ENCODE peak calls at places on chromosomes 1 and 21, in ten cellular contexts. One of them, this sample, is unnamed.

GRCh38 chr1:110341146-110341871 is 2.1 kb downstream of the RBM15 start:
- DNase-seq in K562: peak; percentile 55
- DNase-seq in H1: no peak
- DNase-seq in SK-N-SH: no peak
- DNase-seq in GM23338: no peak
- DNase-seq in suprapubic skin: no peak
- DNase-seq in prostate gland: no peak
- DNase-seq in HL-60: peak; percentile 23
- DNase-seq in stomach: no peak
- DNase-seq in esophagus muscularis mucosa: no peak
- DNase-seq in this sample: peak; percentile 76

GRCh38 chr1:244448279-244449036 is 3.3 kb downstream of the ADSS2 start:
- DNase-seq in H1: no peak
- DNase-seq in GM23338: no peak
- DNase-seq in K562: no peak
- DNase-seq in SK-N-SH: no peak
- DNase-seq in prostate gland: no peak
- DNase-seq in esophagus muscularis mucosa: no peak
- DNase-seq in stomach: no peak
- DNase-seq in HL-60: no peak
- DNase-seq in suprapubic skin: no peak
- DNase-seq in this sample: no peak

GRCh38 chr1:116763787-116764465 is 9.7 kb downstream of the CD2 start:
- DNase-seq in prostate gland: no peak
- DNase-seq in esophagus muscularis mucosa: no peak
- DNase-seq in K562: peak; percentile 75
- DNase-seq in stomach: peak; percentile 37
- DNase-seq in H1: peak; percentile 66
- DNase-seq in GM23338: peak; percentile 72
- DNase-seq in suprapubic skin: no peak
- DNase-seq in HL-60: no peak
- DNase-seq in SK-N-SH: peak; percentile 42
- DNase-seq in this sample: peak; percentile 55

GRCh38 chr1:165907256-165907857 is 79.9 kb downstream of the UCK2 start:
- DNase-seq in K562: no peak
- DNase-seq in prostate gland: no peak
- DNase-seq in H1: no peak
- DNase-seq in HL-60: no peak
- DNase-seq in esophagus muscularis mucosa: no peak
- DNase-seq in stomach: peak; percentile 11
- DNase-seq in GM23338: no peak
- DNase-seq in suprapubic skin: no peak
- DNase-seq in SK-N-SH: no peak
- DNase-seq in this sample: no peak

GRCh38 chr1:92784051-92784638 is 763 bp downstream of the EVI5 start:
- DNase-seq in HL-60: peak; percentile 32
- DNase-seq in suprapubic skin: no peak
- DNase-seq in stomach: peak; percentile 31
- DNase-seq in H1: no peak
- DNase-seq in K562: no peak
- DNase-seq in prostate gland: peak; percentile 20
- DNase-seq in GM23338: peak; percentile 28
- DNase-seq in SK-N-SH: no peak
- DNase-seq in esophagus muscularis mucosa: no peak
- DNase-seq in this sample: no peak

GRCh38 chr1:179121159-179121938 is 39.5 kb downstream of the TOR3A start:
- DNase-seq in esophagus muscularis mucosa: no peak
- DNase-seq in prostate gland: peak; percentile 13
- DNase-seq in suprapubic skin: no peak
- DNase-seq in SK-N-SH: peak; percentile 42
- DNase-seq in GM23338: peak; percentile 79
- DNase-seq in HL-60: peak; percentile 36
- DNase-seq in H1: peak; percentile 55
- DNase-seq in K562: no peak
- DNase-seq in stomach: no peak
- DNase-seq in this sample: no peak

GRCh38 chr1:185813401-185813979 is 79.3 kb downstream of the HMCN1 start:
- DNase-seq in K562: peak; percentile 13
- DNase-seq in prostate gland: no peak
- DNase-seq in suprapubic skin: no peak
- DNase-seq in GM23338: peak; percentile 78
- DNase-seq in SK-N-SH: peak; percentile 11
- DNase-seq in HL-60: peak; percentile 10
- DNase-seq in H1: no peak
- DNase-seq in stomach: no peak
- DNase-seq in esophagus muscularis mucosa: no peak
- DNase-seq in this sample: no peak

GRCh38 chr1:66364578-66365391 is 169.2 kb upstream of the SGIP1 start:
- DNase-seq in H1: no peak
- DNase-seq in GM23338: no peak
- DNase-seq in suprapubic skin: no peak
- DNase-seq in K562: no peak
- DNase-seq in SK-N-SH: no peak
- DNase-seq in prostate gland: no peak
- DNase-seq in esophagus muscularis mucosa: no peak
- DNase-seq in stomach: no peak
- DNase-seq in HL-60: no peak
- DNase-seq in this sample: no peak

GRCh38 chr21:39134288-39134810 is 48.9 kb downstream of the PSMG1 start:
- DNase-seq in suprapubic skin: no peak
- DNase-seq in H1: peak; percentile 11
- DNase-seq in prostate gland: no peak
- DNase-seq in GM23338: no peak
- DNase-seq in SK-N-SH: no peak
- DNase-seq in HL-60: no peak
- DNase-seq in stomach: no peak
- DNase-seq in esophagus muscularis mucosa: peak; percentile 86
- DNase-seq in K562: no peak
- DNase-seq in this sample: no peak

GRCh38 chr1:15843826-15844572 is 3.5 kb upstream of the SPEN start:
- DNase-seq in SK-N-SH: no peak
- DNase-seq in HL-60: no peak
- DNase-seq in stomach: no peak
- DNase-seq in K562: no peak
- DNase-seq in esophagus muscularis mucosa: no peak
- DNase-seq in prostate gland: no peak
- DNase-seq in H1: no peak
- DNase-seq in GM23338: no peak
- DNase-seq in suprapubic skin: no peak
- DNase-seq in this sample: no peak

GRCh38 chr1:107990606-107991005 is 25.6 kb upstream of the VAV3 start:
- DNase-seq in HL-60: no peak
- DNase-seq in SK-N-SH: no peak
- DNase-seq in GM23338: no peak
- DNase-seq in stomach: no peak
- DNase-seq in H1: no peak
- DNase-seq in suprapubic skin: no peak
- DNase-seq in K562: no peak
- DNase-seq in prostate gland: no peak
- DNase-seq in esophagus muscularis mucosa: no peak
- DNase-seq in this sample: no peak

GRCh38 chr1:198649598-198650338 is 10.9 kb downstream of the PTPRC start:
- DNase-seq in K562: no peak
- DNase-seq in stomach: no peak
- DNase-seq in HL-60: no peak
- DNase-seq in SK-N-SH: no peak
- DNase-seq in H1: no peak
- DNase-seq in suprapubic skin: no peak
- DNase-seq in prostate gland: no peak
- DNase-seq in GM23338: no peak
- DNase-seq in esophagus muscularis mucosa: no peak
- DNase-seq in this sample: no peak

GRCh38 chr1:206455681-206456344 is 14.5 kb upstream of the IKBKE start:
- DNase-seq in H1: no peak
- DNase-seq in GM23338: no peak
- DNase-seq in suprapubic skin: peak; percentile 64
- DNase-seq in stomach: no peak
- DNase-seq in prostate gland: no peak
- DNase-seq in HL-60: no peak
- DNase-seq in SK-N-SH: peak; percentile 83
- DNase-seq in K562: peak; percentile 87
- DNase-seq in esophagus muscularis mucosa: no peak
- DNase-seq in this sample: no peak

GRCh38 chr1:1318131-1318652 is 6.3 kb downstream of the INTS11 start:
- DNase-seq in K562: no peak
- DNase-seq in suprapubic skin: no peak
- DNase-seq in SK-N-SH: no peak
- DNase-seq in prostate gland: peak; percentile 86
- DNase-seq in H1: no peak
- DNase-seq in HL-60: no peak
- DNase-seq in esophagus muscularis mucosa: peak; percentile 98
- DNase-seq in stomach: peak; percentile 86
- DNase-seq in GM23338: peak; percentile 37
- DNase-seq in this sample: no peak

GRCh38 chr1:79594121-79594698 is 587.7 kb upstream of the ADGRL4 start:
- DNase-seq in suprapubic skin: no peak
- DNase-seq in HL-60: no peak
- DNase-seq in stomach: no peak
- DNase-seq in SK-N-SH: no peak
- DNase-seq in K562: no peak
- DNase-seq in GM23338: no peak
- DNase-seq in esophagus muscularis mucosa: no peak
- DNase-seq in prostate gland: no peak
- DNase-seq in H1: no peak
- DNase-seq in this sample: no peak

GRCh38 chr1:235206533-235207201 is 45.6 kb upstream of the RBM34 start:
- DNase-seq in SK-N-SH: no peak
- DNase-seq in stomach: no peak
- DNase-seq in suprapubic skin: no peak
- DNase-seq in K562: peak; percentile 17
- DNase-seq in prostate gland: no peak
- DNase-seq in GM23338: no peak
- DNase-seq in H1: no peak
- DNase-seq in esophagus muscularis mucosa: no peak
- DNase-seq in HL-60: no peak
- DNase-seq in this sample: no peak
- H3K4me3 ChIP-seq in SK-N-SH: no peak overlapping the region
- H3K4me3 ChIP-seq in stomach: no peak overlapping the region
- H3K4me3 ChIP-seq in suprapubic skin: no peak overlapping the region
- H3K4me3 ChIP-seq in K562: no peak overlapping the region
- H3K4me3 ChIP-seq in prostate gland: no peak overlapping the region
- H3K4me3 ChIP-seq in GM23338: no peak overlapping the region
- H3K4me3 ChIP-seq in H1: no peak overlapping the region
- H3K4me3 ChIP-seq in esophagus muscularis mucosa: no peak overlapping the region
- H3K4me3 ChIP-seq in HL-60: no peak overlapping the region
- H3K4me3 ChIP-seq in this sample: no peak overlapping the region

DNA sequence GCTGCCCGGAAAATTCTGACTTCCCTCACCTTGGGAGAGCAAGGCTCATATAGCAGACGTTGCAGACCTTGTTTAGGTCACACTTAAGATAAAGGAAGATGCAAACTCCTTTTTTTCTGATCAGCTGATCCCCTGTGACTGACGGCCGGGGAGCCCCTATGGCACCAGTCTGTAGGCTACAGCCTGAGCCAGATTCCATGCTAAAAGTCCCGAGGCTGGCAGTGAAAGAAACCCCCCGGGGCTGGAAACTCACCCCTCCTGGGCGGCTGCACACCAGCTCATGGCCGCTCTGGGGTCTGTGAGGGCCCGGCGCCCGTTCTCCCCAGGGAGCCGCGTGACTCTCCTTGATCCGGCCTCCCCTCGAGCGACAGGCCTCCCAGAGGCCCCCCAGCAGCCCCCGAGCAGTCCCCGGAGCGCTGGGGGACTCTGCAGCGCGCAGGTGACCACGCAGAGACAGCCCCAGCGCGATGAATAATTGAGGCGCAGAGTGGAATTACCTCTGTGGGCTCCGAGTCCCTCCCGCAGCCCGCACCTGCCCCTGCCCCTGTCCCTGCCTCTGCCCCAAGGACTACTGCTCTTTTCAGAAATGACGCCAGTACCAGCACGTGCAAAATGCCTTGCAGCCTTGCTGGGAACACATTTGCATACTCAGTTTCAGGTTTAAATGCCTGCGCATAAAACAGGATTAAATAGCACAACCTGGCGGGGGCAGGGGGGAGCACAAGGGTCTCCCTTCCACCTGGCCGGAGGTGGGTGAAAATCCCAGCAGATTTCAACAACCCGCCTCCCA is 62.6 kb upstream of the CLDN14 start:
- DNase-seq in stomach: peak; percentile 47
- DNase-seq in HL-60: no peak
- DNase-seq in esophagus muscularis mucosa: no peak
- DNase-seq in SK-N-SH: no peak
- DNase-seq in H1: peak; percentile 61
- DNase-seq in suprapubic skin: no peak
- DNase-seq in K562: no peak
- DNase-seq in GM23338: peak; percentile 85
- DNase-seq in prostate gland: peak; percentile 10
- DNase-seq in this sample: no peak
- TF ChIP-seq POLR2AphosphoS5 in stomach: no peak
- TF ChIP-seq POLR2AphosphoS5 in HL-60: no peak
- TF ChIP-seq POLR2AphosphoS5 in esophagus muscularis mucosa: no peak
- TF ChIP-seq POLR2AphosphoS5 in SK-N-SH: no peak
- TF ChIP-seq POLR2AphosphoS5 in H1: no peak
- TF ChIP-seq POLR2AphosphoS5 in suprapubic skin: no peak
- TF ChIP-seq POLR2AphosphoS5 in K562: no peak
- TF ChIP-seq POLR2AphosphoS5 in GM23338: no peak
- TF ChIP-seq POLR2AphosphoS5 in prostate gland: no peak
- TF ChIP-seq POLR2AphosphoS5 in this sample: no peak

DNA sequence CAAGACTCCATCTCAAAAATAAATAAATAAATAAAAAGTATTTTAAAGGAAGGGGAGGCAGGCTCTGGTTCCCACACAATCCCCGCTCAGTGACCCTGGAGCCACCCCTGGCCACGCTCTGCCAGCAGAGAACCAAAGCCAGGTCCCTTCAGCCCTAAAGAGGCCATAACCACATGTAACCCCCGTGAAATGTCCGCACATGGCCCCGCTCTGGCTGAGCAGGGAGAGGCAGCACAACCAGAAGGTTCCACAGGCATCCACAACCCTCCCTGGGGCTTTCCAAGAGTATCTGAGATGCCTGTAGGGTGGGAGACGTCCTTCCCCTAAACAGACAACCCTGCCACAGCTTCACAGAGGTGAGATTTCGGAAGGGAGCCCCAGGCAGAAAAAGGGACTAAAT is 1.4 kb upstream of the ARF1 start:
- DNase-seq in suprapubic skin: peak; percentile 68
- DNase-seq in stomach: no peak
- DNase-seq in HL-60: no peak
- DNase-seq in prostate gland: no peak
- DNase-seq in esophagus muscularis mucosa: no peak
- DNase-seq in GM23338: no peak
- DNase-seq in K562: no peak
- DNase-seq in H1: no peak
- DNase-seq in SK-N-SH: peak; percentile 54
- DNase-seq in this sample: peak; percentile 83
- H3K4me3 ChIP-seq in suprapubic skin: peak overlapping the region; percentile 97
- H3K4me3 ChIP-seq in stomach: peak overlapping the region; percentile 99
- H3K4me3 ChIP-seq in HL-60: peak overlapping the region; percentile 76
- H3K4me3 ChIP-seq in prostate gland: peak overlapping the region; percentile 95
- H3K4me3 ChIP-seq in esophagus muscularis mucosa: peak overlapping the region; percentile 95
- H3K4me3 ChIP-seq in GM23338: peak overlapping the region; percentile 93
- H3K4me3 ChIP-seq in K562: peak overlapping the region; percentile 96
- H3K4me3 ChIP-seq in H1: peak overlapping the region; percentile 99
- H3K4me3 ChIP-seq in SK-N-SH: peak overlapping the region; percentile 98
- H3K4me3 ChIP-seq in this sample: peak overlapping the region; percentile 90

DNA sequence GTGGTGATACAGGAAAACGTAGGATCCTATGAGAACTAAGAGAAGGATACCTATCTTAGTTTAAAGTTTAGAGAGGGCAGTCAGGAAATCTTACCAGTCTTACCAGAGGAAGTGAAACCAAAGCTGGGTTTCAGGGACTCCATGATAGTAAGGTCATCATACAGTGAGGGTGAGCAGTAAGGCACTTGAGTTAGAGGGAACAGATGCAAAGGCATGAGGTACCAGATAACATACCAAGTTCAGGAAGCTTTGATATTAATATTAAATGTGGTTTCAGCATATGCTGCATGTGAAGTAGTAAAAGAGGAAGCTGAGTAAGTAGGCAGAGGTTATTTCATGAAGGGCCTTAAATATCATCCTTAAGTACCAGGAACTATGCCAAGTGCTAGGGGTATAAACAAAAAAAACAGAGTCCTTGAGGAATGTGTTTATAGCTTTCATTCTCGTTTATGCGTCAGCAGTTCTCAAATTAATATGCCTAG is 16.9 kb downstream of the ATG4C start:
- DNase-seq in GM23338: no peak
- DNase-seq in HL-60: peak; percentile 18
- DNase-seq in H1: no peak
- DNase-seq in prostate gland: no peak
- DNase-seq in K562: no peak
- DNase-seq in esophagus muscularis mucosa: no peak
- DNase-seq in suprapubic skin: no peak
- DNase-seq in stomach: no peak
- DNase-seq in SK-N-SH: no peak
- DNase-seq in this sample: no peak
- TF ChIP-seq POLR2AphosphoS5 in GM23338: no peak
- TF ChIP-seq POLR2AphosphoS5 in HL-60: no peak
- TF ChIP-seq POLR2AphosphoS5 in H1: no peak
- TF ChIP-seq POLR2AphosphoS5 in prostate gland: no peak
- TF ChIP-seq POLR2AphosphoS5 in K562: no peak
- TF ChIP-seq POLR2AphosphoS5 in esophagus muscularis mucosa: no peak
- TF ChIP-seq POLR2AphosphoS5 in suprapubic skin: no peak
- TF ChIP-seq POLR2AphosphoS5 in stomach: no peak
- TF ChIP-seq POLR2AphosphoS5 in SK-N-SH: no peak
- TF ChIP-seq POLR2AphosphoS5 in this sample: peak; percentile 66

This sample was measured in spleen.